ENCODE peak calls at places on chromosomes 6 and 20, in six cellular contexts. Q is GM06990; U is RWPE2; X is CD4-positive, alpha-beta T cell; M is HFF-Myc; D is transverse colon. Y is an unnamed sample.

GRCh38 chr6:2741756-2742155 is 9.0 kb downstream of the MYLK4 start:
- DNase-seq in Q (no peak), U (no peak), X (no peak), M (no peak), D (no peak), Y (no peak)

GRCh38 chr20:4369798-4370124 is 351.9 kb upstream of the PRND start:
- DNase-seq in Q (peak; percentile 8), U (no peak), X (no peak), M (no peak), D (no peak), Y (no peak)

GRCh38 chr20:1955289-1955688 is 38.6 kb downstream of the PDYN start:
- DNase-seq in Q (no peak), U (no peak), X (no peak), M (no peak), D (no peak), Y (no peak)

GRCh38 chr6:18823782-18824386 is 436.7 kb downstream of the RNF144B start:
- DNase-seq in Q (no peak), U (no peak), X (no peak), M (peak; percentile 14), D (no peak), Y (peak; percentile 25)

GRCh38 chr20:45629496-45630100 is at the start of gene WFDC10A:
- DNase-seq in Q (no peak), U (no peak), X (no peak), M (peak; percentile 19), D (peak; percentile 47), Y (peak; percentile 55)

GRCh38 chr20:3744806-3745685 is 12.6 kb downstream of the HSPA12B start:
- DNase-seq in Q (peak; percentile 72), U (peak; percentile 95), X (peak; percentile 72), M (no peak), D (peak; percentile 71), Y (peak; percentile 70)

GRCh38 chr6:13302751-13303667 is 25.3 kb downstream of the TBC1D7 start:
- DNase-seq in Q (peak; percentile 72), U (peak; percentile 79), X (peak; percentile 1), M (peak; percentile 92), D (peak; percentile 82), Y (peak; percentile 66)

GRCh38 chr20:53652859-53653520 is 59.4 kb upstream of the ZNF217 start:
- DNase-seq in Q (no peak), U (no peak), X (no peak), M (no peak), D (no peak), Y (no peak)

GRCh38 chr6:158703840-158704822 is 54.3 kb downstream of the SYTL3 start:
- DNase-seq in Q (peak; percentile 89), U (no peak), X (peak; percentile 74), M (no peak), D (peak; percentile 93), Y (peak; percentile 88)

GRCh38 chr6:26328265-26328844 is 36.6 kb upstream of the BTN3A2 start:
- DNase-seq in Q (no peak), U (no peak), X (no peak), M (no peak), D (no peak), Y (peak; percentile 23)

GRCh38 chr6:110875548-110876169 is 1.1 kb downstream of the AMD1 start:
- DNase-seq in Q (peak; percentile 70), U (peak; percentile 69), X (peak; percentile 58), M (no peak), D (peak; percentile 63), Y (peak; percentile 66)

GRCh38 chr6:166297606-166298005 is 10.6 kb downstream of the PRR18 start:
- DNase-seq in Q (no peak), U (no peak), X (no peak), M (no peak), D (no peak), Y (no peak)

GRCh38 chr20:39462436-39462835 is 500.3 kb downstream of the DHX35 start:
- DNase-seq in Q (no peak), U (no peak), X (no peak), M (no peak), D (no peak), Y (no peak)

GRCh38 chr6:100267721-100268123 is 197.0 kb downstream of the SIM1 start:
- DNase-seq in Q (no peak), U (no peak), X (no peak), M (peak; percentile 20), D (no peak), Y (no peak)

GRCh38 chr6:23145801-23146200 is 576.4 kb downstream of the HDGFL1 start:
- DNase-seq in Q (no peak), U (no peak), X (no peak), M (peak; percentile 29), D (no peak), Y (no peak)

GRCh38 chr6:170371588-170371987 is 65.0 kb downstream of the FAM120B start:
- DNase-seq in Q (no peak), U (no peak), X (no peak), M (no peak), D (no peak), Y (no peak)

GRCh38 chr6:142886431-142887170 is 58.4 kb downstream of the HIVEP2 start:
- DNase-seq in Q (peak; percentile 63), U (no peak), X (no peak), M (no peak), D (no peak), Y (no peak)

GRCh38 chr6:2155206-2155605 is 90.2 kb downstream of the GMDS start:
- DNase-seq in Q (no peak), U (no peak), X (no peak), M (no peak), D (no peak), Y (no peak)

GRCh38 chr20:40652426-40652825 is 36.6 kb downstream of the MAFB start:
- DNase-seq in Q (no peak), U (no peak), X (no peak), M (no peak), D (no peak), Y (no peak)

GRCh38 chr6:160978141-160978926 is 13.2 kb upstream of the MAP3K4 start:
- DNase-seq in Q (no peak), U (no peak), X (no peak), M (no peak), D (no peak), Y (no peak)

GRCh38 chr20:63234693-63235398 is 859 bp upstream of the BIRC7 start:
- DNase-seq in Q (no peak), U (no peak), X (peak; percentile 16), M (no peak), D (peak; percentile 19), Y (peak; percentile 65)

GRCh38 chr6:167247814-167248595 is 43.1 kb upstream of the UNC93A start:
- DNase-seq in Q (no peak), U (no peak), X (no peak), M (no peak), D (no peak), Y (no peak)

GRCh38 chr20:47173596-47174216 is 182.8 kb downstream of the ZMYND8 start:
- DNase-seq in Q (no peak), U (no peak), X (no peak), M (no peak), D (no peak), Y (no peak)

GRCh38 chr20:50189681-50190250 is 864 bp upstream of the CEBPB start:
- DNase-seq in Q (no peak), U (peak; percentile 90), X (peak; percentile 36), M (no peak), D (peak; percentile 88), Y (peak; percentile 67)

GRCh38 chr20:47231382-47232042 is 125.0 kb downstream of the ZMYND8 start:
- DNase-seq in Q (no peak), U (no peak), X (no peak), M (no peak), D (no peak), Y (no peak)

GRCh38 chr6:162029873-162030576 is 697.5 kb downstream of the PRKN start:
- DNase-seq in Q (no peak), U (no peak), X (no peak), M (no peak), D (no peak), Y (no peak)

GRCh38 chr6:133966654-133967300 is 13.8 kb downstream of the TBPL1 start:
- DNase-seq in Q (no peak), U (no peak), X (no peak), M (no peak), D (no peak), Y (no peak)

GRCh38 chr6:40735126-40735920 is 148.2 kb upstream of the LRFN2 start:
- DNase-seq in Q (no peak), U (no peak), X (no peak), M (no peak), D (no peak), Y (no peak)

GRCh38 chr20:39112196-39112743 is 150.1 kb downstream of the DHX35 start:
- DNase-seq in Q (no peak), U (no peak), X (no peak), M (no peak), D (peak; percentile 19), Y (no peak)

GRCh38 chr20:48897298-48898044 is 24.0 kb upstream of the ARFGEF2 start:
- DNase-seq in Q (no peak), U (no peak), X (no peak), M (peak; percentile 61), D (no peak), Y (peak; percentile 37)

GRCh38 chr20:34544109-34544793 is 14.3 kb upstream of the MAP1LC3A start:
- DNase-seq in Q (no peak), U (no peak), X (no peak), M (no peak), D (peak; percentile 33), Y (no peak)

GRCh38 chr6:52887912-52888535 is 21.5 kb downstream of the GSTA3 start:
- DNase-seq in Q (no peak), U (no peak), X (no peak), M (no peak), D (no peak), Y (no peak)

GRCh38 chr20:36752582-36752981 is 6.7 kb upstream of the NDRG3 start:
- DNase-seq in Q (no peak), U (peak; percentile 28), X (no peak), M (no peak), D (no peak), Y (no peak)

GRCh38 chr6:136226027-136226673 is 24.0 kb downstream of the MTFR2 start:
- DNase-seq in Q (no peak), U (no peak), X (peak; percentile 36), M (no peak), D (peak; percentile 60), Y (peak; percentile 52)
- TF ChIP-seq CTCF in Q (peak; percentile 100), U (peak; percentile 100), X (peak; percentile 100), M (peak; percentile 100), D (peak; percentile 100), Y (peak; percentile 100)

GRCh38 chr6:19869464-19869863 is 32.3 kb downstream of the ID4 start:
- DNase-seq in Q (no peak), U (no peak), X (no peak), M (no peak), D (no peak), Y (no peak)
- TF ChIP-seq CTCF in Q (peak; percentile 12), U (no peak), X (no peak), M (no peak), D (no peak), Y (no peak)

DNA sequence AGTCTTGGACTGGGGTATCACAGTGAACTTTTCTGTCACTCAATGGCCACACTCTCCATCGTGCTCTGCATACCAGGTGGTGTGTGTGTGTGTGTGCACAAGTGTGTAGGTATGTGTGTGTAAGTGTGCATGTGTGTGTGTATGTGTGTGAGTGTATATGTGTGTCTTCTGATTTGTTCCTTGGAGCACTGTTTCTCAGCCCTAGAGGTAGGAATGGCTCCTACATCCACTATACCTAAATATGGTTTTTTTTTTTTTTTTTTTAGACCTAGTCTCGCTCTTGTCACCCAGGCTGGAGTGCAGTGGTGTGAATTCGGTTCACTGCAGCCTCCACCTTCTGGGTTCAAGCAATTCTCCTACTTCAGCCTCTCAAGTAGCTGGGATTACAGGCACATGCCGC is 236.6 kb downstream of the PHF3 start:
- DNase-seq in Q (no peak), U (no peak), X (no peak), M (no peak), D (no peak), Y (no peak)
- TF ChIP-seq CTCF in Q (no peak), U (no peak), X (no peak), M (no peak), D (no peak), Y (peak; percentile 15)

GRCh38 chr20:19761853-19762252 is 3.8 kb downstream of the RIN2 start:
- DNase-seq in Q (no peak), U (no peak), X (no peak), M (no peak), D (no peak), Y (no peak)
- TF ChIP-seq CTCF in Q (no peak), U (no peak), X (no peak), M (no peak), D (no peak), Y (no peak)